ENCODE peak calls at places on chromosomes 4 and X, in seven cellular contexts. One of them, this sample, is unnamed.

GRCh38 chrX:78357342-78358055 is 30.1 kb upstream of the CYSLTR1 start:
- DNase-seq in cardiac fibroblast: no peak
- DNase-seq in kidney: no peak
- DNase-seq in mucosa of descending colon: no peak
- DNase-seq in choroid plexus epithelial cell: no peak
- DNase-seq in prostate gland: peak; percentile 22
- DNase-seq in stomach: no peak
- DNase-seq in this sample: no peak

GRCh38 chr4:147793973-147794690 is 62.2 kb downstream of the ARHGAP10 start:
- DNase-seq in cardiac fibroblast: no peak
- DNase-seq in kidney: no peak
- DNase-seq in mucosa of descending colon: no peak
- DNase-seq in choroid plexus epithelial cell: peak; percentile 28
- DNase-seq in prostate gland: no peak
- DNase-seq in stomach: no peak
- DNase-seq in this sample: no peak

GRCh38 chrX:98362630-98363029 is 1478.9 kb downstream of the RPA4 start:
- DNase-seq in cardiac fibroblast: no peak
- DNase-seq in kidney: no peak
- DNase-seq in mucosa of descending colon: no peak
- DNase-seq in choroid plexus epithelial cell: no peak
- DNase-seq in prostate gland: no peak
- DNase-seq in stomach: no peak
- DNase-seq in this sample: no peak

GRCh38 chrX:41556958-41557357 is 109.8 kb downstream of the NYX start:
- DNase-seq in cardiac fibroblast: no peak
- DNase-seq in kidney: no peak
- DNase-seq in mucosa of descending colon: no peak
- DNase-seq in choroid plexus epithelial cell: no peak
- DNase-seq in prostate gland: no peak
- DNase-seq in stomach: no peak
- DNase-seq in this sample: no peak

GRCh38 chr4:172412851-172413250 is 599.6 kb downstream of the GALNTL6 start:
- DNase-seq in cardiac fibroblast: no peak
- DNase-seq in kidney: no peak
- DNase-seq in mucosa of descending colon: no peak
- DNase-seq in choroid plexus epithelial cell: no peak
- DNase-seq in prostate gland: no peak
- DNase-seq in stomach: no peak
- DNase-seq in this sample: no peak

GRCh38 chr4:139672215-139672614 is 6.6 kb downstream of the MGST2 start:
- DNase-seq in cardiac fibroblast: no peak
- DNase-seq in kidney: no peak
- DNase-seq in mucosa of descending colon: no peak
- DNase-seq in choroid plexus epithelial cell: no peak
- DNase-seq in prostate gland: no peak
- DNase-seq in stomach: no peak
- DNase-seq in this sample: no peak

GRCh38 chrX:85244411-85245210 is 820 bp downstream of the ZNF711 start:
- DNase-seq in cardiac fibroblast: no peak
- DNase-seq in kidney: peak; percentile 53
- DNase-seq in mucosa of descending colon: peak; percentile 4
- DNase-seq in choroid plexus epithelial cell: peak; percentile 39
- DNase-seq in prostate gland: peak; percentile 3
- DNase-seq in stomach: no peak
- DNase-seq in this sample: peak; percentile 28

GRCh38 chr4:100257567-100257966 is 67.3 kb upstream of the DDIT4L start:
- DNase-seq in cardiac fibroblast: peak; percentile 10
- DNase-seq in kidney: no peak
- DNase-seq in mucosa of descending colon: no peak
- DNase-seq in choroid plexus epithelial cell: no peak
- DNase-seq in prostate gland: no peak
- DNase-seq in stomach: no peak
- DNase-seq in this sample: no peak

GRCh38 chrX:13502590-13502989 is 66.8 kb upstream of the EGFL6 start:
- DNase-seq in cardiac fibroblast: no peak
- DNase-seq in kidney: no peak
- DNase-seq in mucosa of descending colon: no peak
- DNase-seq in choroid plexus epithelial cell: no peak
- DNase-seq in prostate gland: no peak
- DNase-seq in stomach: no peak
- DNase-seq in this sample: no peak

GRCh38 chrX:13494562-13494961 is 74.8 kb upstream of the EGFL6 start:
- DNase-seq in cardiac fibroblast: no peak
- DNase-seq in kidney: no peak
- DNase-seq in mucosa of descending colon: no peak
- DNase-seq in choroid plexus epithelial cell: no peak
- DNase-seq in prostate gland: no peak
- DNase-seq in stomach: no peak
- DNase-seq in this sample: no peak

GRCh38 chrX:13495232-13495631 is 74.2 kb upstream of the EGFL6 start:
- DNase-seq in cardiac fibroblast: no peak
- DNase-seq in kidney: no peak
- DNase-seq in mucosa of descending colon: no peak
- DNase-seq in choroid plexus epithelial cell: no peak
- DNase-seq in prostate gland: no peak
- DNase-seq in stomach: no peak
- DNase-seq in this sample: no peak

GRCh38 chrX:13498220-13498619 is 71.2 kb upstream of the EGFL6 start:
- DNase-seq in cardiac fibroblast: no peak
- DNase-seq in kidney: no peak
- DNase-seq in mucosa of descending colon: no peak
- DNase-seq in choroid plexus epithelial cell: no peak
- DNase-seq in prostate gland: no peak
- DNase-seq in stomach: no peak
- DNase-seq in this sample: no peak

GRCh38 chrX:13499736-13500135 is 69.7 kb upstream of the EGFL6 start:
- DNase-seq in cardiac fibroblast: no peak
- DNase-seq in kidney: no peak
- DNase-seq in mucosa of descending colon: no peak
- DNase-seq in choroid plexus epithelial cell: no peak
- DNase-seq in prostate gland: no peak
- DNase-seq in stomach: no peak
- DNase-seq in this sample: no peak
- TF ChIP-seq CTCF in cardiac fibroblast: no peak
- TF ChIP-seq CTCF in kidney: no peak
- TF ChIP-seq CTCF in mucosa of descending colon: no peak
- TF ChIP-seq CTCF in choroid plexus epithelial cell: no peak
- TF ChIP-seq CTCF in prostate gland: no peak
- TF ChIP-seq CTCF in stomach: no peak
- TF ChIP-seq CTCF in this sample: no peak

GRCh38 chr4:64682481-64682880 is 273.2 kb upstream of the TECRL start:
- DNase-seq in cardiac fibroblast: no peak
- DNase-seq in kidney: no peak
- DNase-seq in mucosa of descending colon: no peak
- DNase-seq in choroid plexus epithelial cell: no peak
- DNase-seq in prostate gland: no peak
- DNase-seq in stomach: no peak
- DNase-seq in this sample: no peak
- TF ChIP-seq CTCF in cardiac fibroblast: no peak
- TF ChIP-seq CTCF in kidney: no peak
- TF ChIP-seq CTCF in mucosa of descending colon: no peak
- TF ChIP-seq CTCF in choroid plexus epithelial cell: no peak
- TF ChIP-seq CTCF in prostate gland: no peak
- TF ChIP-seq CTCF in stomach: no peak
- TF ChIP-seq CTCF in this sample: no peak

DNA sequence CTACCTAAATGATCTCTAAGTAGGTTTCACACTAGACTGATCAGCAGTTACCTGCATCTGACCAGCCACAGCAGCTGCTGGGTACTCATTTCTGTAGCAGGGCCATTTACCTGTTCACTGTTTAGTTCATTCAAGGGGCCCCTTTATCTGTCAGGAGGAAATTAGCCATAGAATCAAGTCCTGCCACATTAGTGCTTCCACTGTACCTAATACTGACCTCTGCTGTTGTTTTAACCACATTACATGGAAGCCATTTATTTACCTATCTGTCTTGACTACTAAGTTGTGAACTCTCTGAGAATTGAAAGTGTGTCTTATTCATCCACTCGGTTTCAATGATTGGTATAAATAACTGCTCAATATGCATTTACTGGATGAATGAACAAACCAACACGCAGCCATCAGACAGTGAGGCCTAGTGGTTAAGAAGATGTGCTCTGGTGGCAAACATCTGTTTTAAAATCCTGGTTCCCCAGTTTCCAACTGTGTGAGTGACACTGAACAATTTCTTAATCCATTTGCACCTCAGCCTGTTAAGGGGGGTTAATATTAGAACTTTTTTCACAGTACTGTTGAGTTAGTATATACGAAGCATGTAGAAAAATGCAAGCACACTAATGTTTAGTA is 30.0 kb upstream of the ANXA5 start:
- DNase-seq in cardiac fibroblast: peak; percentile 86
- DNase-seq in kidney: no peak
- DNase-seq in mucosa of descending colon: peak; percentile 12
- DNase-seq in choroid plexus epithelial cell: peak; percentile 89
- DNase-seq in prostate gland: peak; percentile 14
- DNase-seq in stomach: no peak
- DNase-seq in this sample: no peak
- TF ChIP-seq CTCF in cardiac fibroblast: peak; percentile 67
- TF ChIP-seq CTCF in kidney: peak; percentile 65
- TF ChIP-seq CTCF in mucosa of descending colon: peak; percentile 31
- TF ChIP-seq CTCF in choroid plexus epithelial cell: peak; percentile 71
- TF ChIP-seq CTCF in prostate gland: no peak
- TF ChIP-seq CTCF in stomach: peak; percentile 75
- TF ChIP-seq CTCF in this sample: peak; percentile 62

GRCh38 chr4:37430718-37431416 is 186.3 kb downstream of the NWD2 start:
- DNase-seq in cardiac fibroblast: no peak
- DNase-seq in kidney: no peak
- DNase-seq in mucosa of descending colon: peak; percentile 47
- DNase-seq in choroid plexus epithelial cell: no peak
- DNase-seq in prostate gland: no peak
- DNase-seq in stomach: no peak
- DNase-seq in this sample: no peak

GRCh38 chr4:37438880-37439279 is 194.3 kb downstream of the NWD2 start:
- DNase-seq in cardiac fibroblast: no peak
- DNase-seq in kidney: no peak
- DNase-seq in mucosa of descending colon: no peak
- DNase-seq in choroid plexus epithelial cell: no peak
- DNase-seq in prostate gland: no peak
- DNase-seq in stomach: no peak
- DNase-seq in this sample: no peak

GRCh38 chr4:37431417-37431743 is 186.8 kb downstream of the NWD2 start:
- DNase-seq in cardiac fibroblast: no peak
- DNase-seq in kidney: no peak
- DNase-seq in mucosa of descending colon: no peak
- DNase-seq in choroid plexus epithelial cell: no peak
- DNase-seq in prostate gland: no peak
- DNase-seq in stomach: no peak
- DNase-seq in this sample: no peak

GRCh38 chr4:37429906-37430305 is 185.4 kb downstream of the NWD2 start:
- DNase-seq in cardiac fibroblast: no peak
- DNase-seq in kidney: no peak
- DNase-seq in mucosa of descending colon: no peak
- DNase-seq in choroid plexus epithelial cell: no peak
- DNase-seq in prostate gland: no peak
- DNase-seq in stomach: no peak
- DNase-seq in this sample: no peak

GRCh38 chr4:37434469-37434868 is 189.9 kb downstream of the NWD2 start:
- DNase-seq in cardiac fibroblast: peak; percentile 31
- DNase-seq in kidney: no peak
- DNase-seq in mucosa of descending colon: no peak
- DNase-seq in choroid plexus epithelial cell: peak; percentile 28
- DNase-seq in prostate gland: no peak
- DNase-seq in stomach: no peak
- DNase-seq in this sample: no peak
- TF ChIP-seq CTCF in cardiac fibroblast: peak; percentile 14
- TF ChIP-seq CTCF in kidney: no peak
- TF ChIP-seq CTCF in mucosa of descending colon: no peak
- TF ChIP-seq CTCF in choroid plexus epithelial cell: peak; percentile 16
- TF ChIP-seq CTCF in prostate gland: no peak
- TF ChIP-seq CTCF in stomach: no peak
- TF ChIP-seq CTCF in this sample: no peak